ENCODE peak calls at places on chromosome 21, in seven cellular contexts. X, S, H, E, N, B and J are unnamed samples.

GRCh38 chr21:42673633-42674328 is 20.4 kb downstream of the PDE9A start:
- DNase-seq in E (no peak), H (no peak), X (no peak), S (no peak), N (no peak), B (no peak), J (no peak)

GRCh38 chr21:45363921-45364463 is 41.0 kb upstream of the COL18A1 start:
- DNase-seq in N (no peak), B (peak; percentile 97), S (no peak), X (peak; percentile 98), H (peak; percentile 78), E (peak; percentile 75), J (no peak)

GRCh38 chr21:34822957-34823356 is 154.2 kb downstream of the CLIC6 start:
- DNase-seq in E (no peak), B (no peak), H (no peak), N (no peak), X (no peak), S (no peak), J (no peak)

GRCh38 chr21:45295576-45296365 is 8.1 kb upstream of the POFUT2 start:
- DNase-seq in B (no peak), E (no peak), H (no peak), S (no peak), X (peak; percentile 88), N (no peak), J (no peak)

GRCh38 chr21:45550552-45551210 is 8.4 kb upstream of the SLC19A1 start:
- DNase-seq in X (peak; percentile 16), H (no peak), N (no peak), S (peak; percentile 70), E (no peak), B (no peak), J (no peak)

GRCh38 chr21:42309753-42310213 is 5.4 kb downstream of the TFF3 start:
- DNase-seq in H (peak; percentile 41), X (peak; percentile 17), S (no peak), N (peak; percentile 96), B (no peak), E (peak; percentile 87), J (peak; percentile 80)

GRCh38 chr21:46189213-46189958 is 5.1 kb upstream of the SPATC1L start:
- DNase-seq in H (no peak), S (no peak), B (peak; percentile 90), N (no peak), E (peak; percentile 63), X (peak; percentile 77), J (no peak)

GRCh38 chr21:45000637-45001133 is 60.9 kb downstream of the SLX9 start:
- DNase-seq in H (no peak), S (no peak), E (no peak), B (no peak), N (no peak), X (no peak), J (no peak)

GRCh38 chr21:43775795-43776430 is at the start of gene CSTB:
- DNase-seq in X (peak; percentile 87), E (no peak), S (peak; percentile 84), H (peak; percentile 91), N (peak; percentile 95), B (peak; percentile 95), J (peak; percentile 80)

GRCh38 chr21:40447016-40447415 is 399.9 kb downstream of the DSCAM start:
- DNase-seq in H (no peak), E (no peak), N (no peak), X (no peak), B (peak; percentile 81), S (no peak), J (no peak)

GRCh38 chr21:39319814-39320332 is 6.4 kb upstream of the BRWD1 start:
- DNase-seq in H (no peak), S (no peak), X (peak; percentile 66), E (peak; percentile 54), N (no peak), B (no peak), J (no peak)

GRCh38 chr21:43362306-43362927 is 64.5 kb downstream of the SIK1 start:
- DNase-seq in X (peak; percentile 85), H (peak; percentile 69), N (peak; percentile 63), B (no peak), S (peak; percentile 87), E (no peak), J (peak; percentile 26)

GRCh38 chr21:44601596-44602473 is 1.4 kb downstream of the KRTAP10-7 start:
- DNase-seq in X (no peak), N (peak; percentile 43), B (peak; percentile 75), H (no peak), S (no peak), E (no peak), J (no peak)

GRCh38 chr21:35226960-35227741 is 178.0 kb upstream of the RUNX1 start:
- DNase-seq in B (no peak), H (no peak), E (no peak), N (no peak), S (peak; percentile 66), X (no peak), J (no peak)

GRCh38 chr21:22993144-22993543 is 1994.9 kb downstream of the NCAM2 start:
- DNase-seq in S (no peak), X (no peak), H (no peak), N (no peak), E (no peak), B (no peak), J (no peak)

GRCh38 chr21:37079211-37079824 is 6.3 kb downstream of the TTC3 start:
- DNase-seq in H (no peak), E (no peak), N (no peak), X (no peak), B (no peak), S (no peak), J (no peak)
- TF ChIP-seq CTCF in H (no peak), E (peak; percentile 53), N (no peak), X (peak; percentile 10), B (peak; percentile 24), S (peak; percentile 50), J (peak; percentile 25)

GRCh38 chr21:31509108-31510017 is 150.1 kb upstream of the SOD1 start:
- DNase-seq in E (peak; percentile 72), X (no peak), S (peak; percentile 25), N (peak; percentile 85), B (no peak), H (peak; percentile 53), J (peak; percentile 12)
- TF ChIP-seq CTCF in E (peak; percentile 71), X (no peak), S (peak; percentile 59), N (peak; percentile 65), B (no peak), H (no peak), J (peak; percentile 59)

GRCh38 chr21:28078126-28078525 is 914.6 kb downstream of the LTN1 start:
- DNase-seq in H (no peak), X (no peak), E (no peak), B (no peak), S (no peak), N (no peak), J (no peak)

GRCh38 chr21:28086861-28087581 is 905.7 kb downstream of the LTN1 start:
- DNase-seq in H (no peak), X (no peak), E (no peak), N (no peak), S (no peak), B (no peak), J (no peak)

GRCh38 chr21:28084951-28085350 is 907.7 kb downstream of the LTN1 start:
- DNase-seq in H (no peak), S (no peak), B (no peak), E (no peak), X (no peak), N (no peak), J (no peak)

GRCh38 chr21:28083350-28083749 is 909.3 kb downstream of the LTN1 start:
- DNase-seq in S (no peak), E (no peak), B (no peak), N (no peak), H (no peak), X (no peak), J (no peak)
- TF ChIP-seq CTCF in S (no peak), E (no peak), B (no peak), N (no peak), H (no peak), X (no peak), J (no peak)

GRCh38 chr21:36929622-36930021 is 36.8 kb downstream of the HLCS start:
- DNase-seq in B (no peak), S (no peak), N (no peak), E (no peak), X (peak; percentile 49), H (peak; percentile 50), J (no peak)
- TF ChIP-seq CTCF in B (no peak), S (no peak), N (peak; percentile 12), E (peak; percentile 19), X (peak; percentile 20), H (peak; percentile 47), J (peak; percentile 21)

DNA sequence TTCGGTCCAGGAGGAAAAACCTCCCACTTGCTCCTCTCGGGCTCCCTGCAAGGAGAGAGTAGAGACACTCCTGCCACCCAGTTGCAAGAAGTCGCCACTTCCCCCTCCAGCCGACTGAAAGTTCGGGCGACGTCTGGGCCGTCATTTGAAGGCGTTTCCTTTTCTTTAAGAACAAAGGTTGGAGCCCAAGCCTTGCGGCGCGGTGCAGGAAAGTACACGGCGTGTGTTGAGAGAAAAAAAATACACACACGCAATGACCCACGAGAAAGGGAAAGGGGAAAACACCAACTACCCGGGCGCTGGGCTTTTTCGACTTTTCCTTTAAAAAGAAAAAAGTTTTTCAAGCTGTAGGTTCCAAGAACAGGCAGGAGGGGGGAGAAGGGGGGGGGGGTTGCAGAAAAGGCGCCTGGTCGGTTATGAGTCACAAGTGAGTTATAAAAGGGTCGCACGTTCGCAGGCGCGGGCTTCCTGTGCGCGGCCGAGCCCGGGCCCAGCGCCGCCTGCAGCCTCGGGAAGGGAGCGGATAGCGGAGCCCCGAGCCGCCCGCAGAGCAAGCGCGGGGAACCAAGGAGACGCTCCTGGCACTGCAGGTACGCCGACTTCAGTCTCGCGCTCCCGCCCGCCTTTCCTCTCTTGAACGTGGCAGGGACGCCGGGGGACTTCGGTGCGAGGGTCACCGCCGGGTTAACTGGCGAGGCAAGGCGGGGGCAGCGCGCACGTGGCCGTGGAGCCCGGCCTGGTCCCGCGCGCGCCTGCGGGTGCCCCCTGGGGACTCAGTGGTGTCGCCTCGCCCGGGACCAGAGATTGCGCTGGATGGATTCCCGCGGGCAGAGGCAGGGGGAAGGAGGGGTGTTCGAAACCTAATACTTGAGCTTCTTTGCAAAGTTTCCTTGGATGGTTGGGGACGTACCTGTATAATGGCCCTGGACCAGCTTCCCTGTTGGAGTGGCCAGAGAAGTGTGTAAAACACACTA is 45.3 kb downstream of the MRPL39 start:
- DNase-seq in E (no peak), X (peak; percentile 88), H (peak; percentile 10), S (peak; percentile 94), B (no peak), N (peak; percentile 79), J (peak; percentile 38)
- TF ChIP-seq CTCF in E (no peak), X (peak; percentile 20), H (no peak), S (peak; percentile 30), B (peak; percentile 30), N (peak; percentile 27), J (peak; percentile 41)

GRCh38 chr21:18417361-18417760 is 13.8 kb upstream of the TMPRSS15 start:
- DNase-seq in X (no peak), B (no peak), E (no peak), S (no peak), H (no peak), N (no peak), J (no peak)
- TF ChIP-seq CTCF in X (no peak), B (no peak), E (no peak), S (no peak), H (no peak), N (no peak), J (no peak)